ENCODE peak calls at places on chromosomes 11 and 22, in six cellular contexts. S is K562, U is HepG2, D is endothelial cell of umbilical vein, T is GM23338, V is MM.1S. H is an unnamed sample.

GRCh38 chr11:117816151-117816741 is 8.3 kb downstream of the FXYD2 start:
- DNase-seq in S (no peak), U (peak), D (no peak), T (peak), V (no peak), H (peak)

GRCh38 chr11:12725863-12726666 is 51.8 kb downstream of the TEAD1 start:
- DNase-seq in S (no peak), U (no peak), D (peak), T (no peak), V (no peak), H (no peak)

GRCh38 chr11:118222437-118222836 is 2.4 kb downstream of the JAML start:
- DNase-seq in S (no peak), U (no peak), D (no peak), T (no peak), V (no peak), H (no peak)

GRCh38 chr11:119447664-119448242 is 24.8 kb upstream of the THY1 start:
- DNase-seq in S (no peak), U (no peak), D (no peak), T (no peak), V (no peak), H (no peak)

GRCh38 chr11:68259122-68259959 is 12.4 kb downstream of the C11orf24 start:
- DNase-seq in S (no peak), U (no peak), D (no peak), T (no peak), V (no peak), H (no peak)

GRCh38 chr11:102194257-102194656 is 84.0 kb downstream of the YAP1 start:
- DNase-seq in S (no peak), U (no peak), D (no peak), T (no peak), V (no peak), H (no peak)

GRCh38 chr11:1128333-1129142 is 29.2 kb upstream of the MUC5AC start:
- DNase-seq in S (no peak), U (no peak), D (no peak), T (no peak), V (no peak), H (no peak)

GRCh38 chr11:47672283-47672730 is 29.9 kb upstream of the MTCH2 start:
- DNase-seq in S (no peak), U (no peak), D (no peak), T (no peak), V (no peak), H (no peak)

GRCh38 chr11:19344661-19345518 is 104.1 kb upstream of the E2F8 start:
- DNase-seq in S (no peak), U (no peak), D (peak), T (peak), V (peak), H (peak)

GRCh38 chr22:30694638-30695350 is at the start of gene OSBP2:
- DNase-seq in S (peak), U (no peak), D (peak), T (peak), V (peak), H (peak)

GRCh38 chr22:24474649-24475048 is 20.5 kb upstream of the UPB1 start:
- DNase-seq in S (no peak), U (no peak), D (no peak), T (no peak), V (no peak), H (no peak)

GRCh38 chr11:62792193-62792575 is 378 bp upstream of the TMEM223 start:
- DNase-seq in S (no peak), U (no peak), D (no peak), T (peak), V (no peak), H (peak)

GRCh38 chr11:8601376-8602133 is 7.5 kb upstream of the STK33 start:
- DNase-seq in S (no peak), U (no peak), D (no peak), T (no peak), V (no peak), H (peak)

GRCh38 chr22:44685384-44686056 is 16.5 kb upstream of the PRR5 start:
- DNase-seq in S (peak), U (no peak), D (no peak), T (peak), V (peak), H (peak)

GRCh38 chr11:83628622-83629347 is 342.6 kb upstream of the CCDC90B start:
- DNase-seq in S (no peak), U (no peak), D (no peak), T (no peak), V (no peak), H (no peak)

DNA sequence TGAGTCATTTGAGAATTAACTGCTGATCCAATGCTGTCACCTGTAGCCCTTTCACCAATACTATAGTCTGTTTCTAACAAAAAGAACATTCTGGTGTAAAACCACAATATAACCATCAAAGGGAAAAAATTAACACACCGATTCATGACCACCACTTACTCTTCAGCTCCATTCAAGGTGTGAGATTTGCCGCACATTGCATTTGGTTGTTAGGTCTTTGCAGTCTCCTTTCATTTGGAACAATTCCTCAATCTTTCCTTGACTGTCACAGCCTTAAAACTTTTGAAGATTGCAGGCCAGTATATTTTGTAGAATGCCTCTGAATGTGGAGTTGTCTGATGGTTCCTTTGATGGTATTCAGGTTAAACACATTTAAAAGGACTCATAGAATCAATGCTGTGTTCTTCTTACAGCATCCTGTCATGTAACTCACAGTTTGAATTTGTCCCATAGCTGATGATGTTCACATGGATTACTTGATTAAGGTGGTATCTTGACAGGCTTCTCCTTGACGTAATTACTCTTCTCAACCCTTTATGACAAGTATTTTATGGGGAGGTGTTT is 63.6 kb downstream of the TNRC6B start:
- DNase-seq in S (no peak), U (no peak), D (no peak), T (no peak), V (no peak), H (no peak)
- H3K27ac ChIP-seq in S (no peak), U (no peak), D (no peak), T (peak), V (no peak), H (no peak)

DNA sequence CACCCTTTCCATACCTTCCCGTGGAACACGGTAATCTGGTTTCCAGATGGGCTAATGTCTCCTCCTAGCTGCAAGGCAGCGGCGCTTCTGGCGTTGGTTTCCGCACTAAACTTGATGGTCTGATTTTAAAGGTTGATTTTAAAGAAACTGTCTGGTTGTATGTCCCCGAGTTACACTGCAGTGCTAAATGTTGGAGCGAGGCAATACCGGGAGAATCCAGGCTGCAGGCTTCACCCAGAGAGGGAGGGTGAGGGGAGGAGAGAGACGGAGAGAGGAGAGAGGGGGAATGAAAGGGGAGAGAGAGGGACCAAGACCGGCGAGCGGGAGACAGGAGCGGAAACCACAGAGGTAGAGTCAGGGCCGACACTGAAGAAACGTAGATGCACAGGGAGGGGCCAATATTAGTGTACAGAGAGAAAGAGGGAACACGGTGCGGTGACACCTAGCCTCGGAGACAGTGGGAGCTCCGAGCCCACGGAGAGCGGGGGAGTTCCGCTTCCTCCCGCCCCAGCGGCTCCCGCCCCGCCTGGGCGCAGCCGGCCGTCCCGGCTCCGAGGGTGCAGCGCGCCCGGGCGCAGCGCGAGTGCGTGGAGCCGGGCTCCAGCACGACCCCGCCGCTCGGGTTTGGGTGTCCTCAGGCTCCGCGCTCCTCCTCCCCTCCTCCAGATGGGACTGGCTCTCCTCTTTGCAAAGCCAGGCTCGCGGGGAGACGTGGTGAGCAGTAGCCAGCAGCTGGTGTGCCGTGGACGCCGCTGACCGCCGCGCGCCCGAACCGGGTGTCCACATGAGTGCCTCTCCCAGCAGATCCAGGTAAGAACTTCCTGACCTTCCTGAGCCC is 71.9 kb upstream of the GRAMD1B start:
- DNase-seq in S (no peak), U (no peak), D (no peak), T (peak), V (peak), H (peak)
- TF ChIP-seq EZH2 in S (no peak), U (no peak), D (peak), T (peak), V (no peak), H (peak)

DNA sequence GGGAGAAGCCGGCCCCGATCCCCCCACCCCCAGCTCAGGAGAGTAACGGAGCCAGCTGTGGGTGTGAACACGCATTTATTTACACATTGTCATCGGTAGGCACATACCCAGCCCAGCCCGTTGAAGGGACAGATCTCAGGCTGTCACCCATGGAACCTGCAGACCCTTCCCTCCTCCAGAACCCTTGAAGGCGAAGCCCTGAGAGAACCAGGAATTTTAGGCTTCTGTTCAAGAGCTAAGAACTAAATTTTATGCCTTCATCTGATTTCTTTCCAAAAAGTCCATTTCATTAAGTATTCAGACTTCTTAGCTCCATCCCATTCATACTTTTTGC is 379 bp upstream of the BRMS1 start:
- DNase-seq in S (no peak), U (no peak), D (no peak), T (no peak), V (no peak), H (no peak)
- H3K4me3 ChIP-seq in S (peak), U (peak), D (peak), T (peak), V (peak), H (peak)

GRCh38 chr22:40416636-40417035 is 46.2 kb downstream of the SGSM3 start:
- DNase-seq in S (no peak), U (no peak), D (no peak), T (no peak), V (no peak), H (no peak)
- H3K27ac ChIP-seq in S (no peak), U (no peak), D (no peak), T (no peak), V (no peak), H (no peak)

GRCh38 chr11:17353228-17354021 is 1.8 kb downstream of the NCR3LG1 start:
- DNase-seq in S (peak), U (peak), D (peak), T (peak), V (peak), H (peak)
- TF ChIP-seq EZH2 in S (no peak), U (no peak), D (no peak), T (peak), V (no peak), H (no peak)

DNA sequence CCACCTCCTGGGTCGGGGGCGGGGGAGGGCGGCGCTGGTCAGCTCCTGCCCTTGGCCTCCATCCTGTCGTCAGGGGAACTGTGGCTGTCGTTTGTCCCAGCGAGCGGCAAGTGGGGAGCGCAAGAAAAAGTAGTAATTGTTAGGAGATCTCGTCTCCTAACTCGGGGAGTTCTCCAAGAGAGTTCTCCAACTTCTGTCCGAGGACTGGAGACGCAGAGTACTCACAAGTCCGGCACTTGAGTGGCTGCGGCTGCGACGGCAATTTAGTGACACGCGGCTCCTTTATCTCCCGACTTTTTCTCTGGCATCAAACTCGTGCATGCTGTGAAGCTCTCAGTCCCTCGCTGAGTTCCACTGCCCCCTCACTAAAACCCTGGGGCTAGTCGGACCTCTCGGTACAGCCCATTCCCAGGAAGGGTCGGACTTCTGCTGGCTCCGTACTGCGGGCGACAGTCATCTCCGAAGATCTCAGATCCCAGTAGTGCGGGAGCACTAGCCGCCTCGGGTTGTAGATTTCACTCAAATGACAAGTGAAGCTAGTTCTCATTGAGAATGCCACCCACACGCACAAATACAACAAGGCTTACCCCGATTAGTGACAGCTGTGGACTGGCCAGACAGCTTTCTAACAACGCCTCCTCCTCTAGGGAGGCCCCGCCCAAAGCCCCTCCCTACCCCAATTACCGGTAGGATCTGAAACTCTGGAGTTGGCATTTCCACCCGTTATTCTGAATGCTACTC is at the start of gene PGR:
- DNase-seq in S (peak), U (no peak), D (no peak), T (peak), V (no peak), H (peak)
- H3K4me3 ChIP-seq in S (peak), U (no peak), D (no peak), T (peak), V (no peak), H (peak)

GRCh38 chr11:34790620-34791019 is 125.6 kb downstream of the APIP start:
- DNase-seq in S (no peak), U (no peak), D (peak), T (peak), V (no peak), H (no peak)
- H3K27ac ChIP-seq in S (no peak), U (no peak), D (no peak), T (no peak), V (no peak), H (no peak)

GRCh38 chr22:27867958-27868737 is 50.9 kb downstream of the PITPNB start:
- DNase-seq in S (no peak), U (no peak), D (no peak), T (no peak), V (no peak), H (no peak)
- TF ChIP-seq EZH2 in S (no peak), U (no peak), D (no peak), T (no peak), V (no peak), H (no peak)

H was measured in neural progenitor cell.